ENCODE peak calls at places on chromosomes 2 and 18, in five cellular contexts. H, L, C, W and U are unnamed samples. For H3K27me3, the result is how much of the 10 kb centered on the place peaks cover.

GRCh38 chr2:232878855-232879617 is 9.0 kb downstream of the SNORC start:
- DNase-seq in H (no peak), L (no peak), C (no peak), W (no peak), U (no peak)

GRCh38 chr2:118750959-118751565 is 96.4 kb downstream of the EN1 start:
- DNase-seq in H (peak), L (no peak), C (no peak), W (no peak), U (no peak)

GRCh38 chr18:79797518-79798345 is at the start of gene KCNG2:
- DNase-seq in H (no peak), L (peak), C (no peak), W (no peak), U (no peak)

GRCh38 chr2:134491022-134491421 is 227.8 kb downstream of the TMEM163 start:
- DNase-seq in H (no peak), L (no peak), C (no peak), W (no peak), U (no peak)

GRCh38 chr2:62787381-62787780 is 81.9 kb downstream of the EHBP1 start:
- DNase-seq in H (peak), L (no peak), C (no peak), W (no peak), U (no peak)

GRCh38 chr18:9846162-9846915 is 39.4 kb upstream of the TXNDC2 start:
- DNase-seq in H (peak), L (no peak), C (no peak), W (no peak), U (no peak)

GRCh38 chr2:165348441-165348840 is 109.2 kb downstream of the SCN2A start:
- DNase-seq in H (no peak), L (no peak), C (no peak), W (no peak), U (no peak)

GRCh38 chr2:60806988-60807681 is 51.1 kb downstream of the PAPOLG start:
- DNase-seq in H (peak), L (no peak), C (no peak), W (no peak), U (no peak)

GRCh38 chr18:13464432-13465125 is 246.0 kb downstream of the LDLRAD4 start:
- DNase-seq in H (peak), L (no peak), C (peak), W (peak), U (peak)

GRCh38 chr2:45649855-45650806 is 1.3 kb upstream of the PRKCE start:
- DNase-seq in H (peak), L (peak), C (peak), W (peak), U (peak)

GRCh38 chr2:26847663-26848335 is at the start of gene DPYSL5:
- DNase-seq in H (no peak), L (peak), C (no peak), W (no peak), U (no peak)

GRCh38 chr2:180927030-180927686 is 53.2 kb upstream of the UBE2E3 start:
- DNase-seq in H (no peak), L (no peak), C (no peak), W (no peak), U (no peak)

GRCh38 chr2:197846789-197847188 is 42.4 kb downstream of the PLCL1 start:
- DNase-seq in H (peak), L (no peak), C (no peak), W (no peak), U (no peak)

GRCh38 chr2:222572761-222573174 is 83.1 kb downstream of the FARSB start:
- DNase-seq in H (peak), L (no peak), C (no peak), W (no peak), U (no peak)

GRCh38 chr2:196851068-196851467 is 41.9 kb upstream of the C2orf66 start:
- DNase-seq in H (no peak), L (no peak), C (no peak), W (no peak), U (no peak)

GRCh38 chr2:234954551-234954992 is 2.8 kb downstream of the SH3BP4 start:
- DNase-seq in H (peak), L (no peak), C (no peak), W (no peak), U (no peak)

GRCh38 chr2:200320991-200321390 is 14.5 kb downstream of the SPATS2L start:
- DNase-seq in H (no peak), L (no peak), C (no peak), W (no peak), U (no peak)
- TF ChIP-seq CTCF in H (no peak), L (no peak), C (no peak), W (no peak), U (no peak)

GRCh38 chr18:76837071-76837470 is 14.7 kb downstream of the ZNF236 start:
- DNase-seq in H (no peak), L (no peak), C (no peak), W (no peak), U (no peak)

GRCh38 chr18:76834379-76834778 is 12.0 kb downstream of the ZNF236 start:
- DNase-seq in H (no peak), L (no peak), C (no peak), W (no peak), U (no peak)

GRCh38 chr18:76838182-76838581 is 15.8 kb downstream of the ZNF236 start:
- DNase-seq in H (peak), L (no peak), C (no peak), W (no peak), U (no peak)

GRCh38 chr18:76839395-76839794 is 17.0 kb downstream of the ZNF236 start:
- DNase-seq in H (peak), L (no peak), C (no peak), W (no peak), U (no peak)

GRCh38 chr18:76835380-76835779 is 13.0 kb downstream of the ZNF236 start:
- DNase-seq in H (no peak), L (no peak), C (no peak), W (no peak), U (no peak)
- H3K27me3 ChIP-seq in H (under half), L (under half), C (under half), W (under half), U (under half)

DNA sequence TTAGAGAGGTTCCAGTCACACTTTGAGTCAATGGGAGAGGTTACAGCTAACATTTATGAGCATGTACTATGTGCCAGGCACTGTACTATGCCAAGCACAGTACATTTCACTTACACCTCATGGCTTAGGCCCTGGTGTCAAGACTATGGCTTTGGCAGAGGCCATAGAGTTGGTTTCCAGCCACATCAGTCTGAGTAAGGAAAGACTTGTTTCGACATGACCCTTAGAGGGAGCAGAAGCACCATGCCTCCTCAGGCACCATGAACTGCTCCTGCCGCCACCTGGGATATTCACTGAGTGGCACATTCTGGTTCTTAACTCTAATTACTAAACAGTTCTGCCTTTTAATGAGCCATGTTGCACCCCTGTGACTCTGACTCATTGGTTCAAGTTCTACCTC is 12.7 kb downstream of the DGUOK start:
- DNase-seq in H (peak), L (peak), C (no peak), W (peak), U (no peak)
- TF ChIP-seq CTCF in H (no peak), L (peak), C (no peak), W (no peak), U (no peak)

GRCh38 chr2:240820607-240821428 is 799 bp upstream of the KIF1A start:
- DNase-seq in H (no peak), L (peak), C (no peak), W (no peak), U (no peak)
- H3K27me3 ChIP-seq in H (under half), L (under half), C (half or more), W (under half), U (under half)